ENCODE peak calls at places on chromosome 13, in ten cellular contexts. S is HT-29; R is NCI-H82; O is memory B cell; N is NCI-H1092; A is endothelial cell; J is Right ventricle myocardium superior; X is stimulated activated CD8-positive, alpha-beta memory T cell treated with anti-CD3 and anti-CD28 coated beads, Interleukin-2, amount 100 ng/mL, for 48 hours; G is ELR; E is tibial artery. U is an unnamed sample.
A peak's percentile ranks its signal among the peaks of the same experiment; 100 is the strongest.

GRCh38 chr13:31476266-31476665 is 263.1 kb upstream of the RXFP2 start:
- DNase-seq in S (no peak), R (no peak), O (no peak), N (no peak), A (no peak), J (no peak), X (no peak), G (peak; percentile 25), E (no peak), U (peak; percentile 62)

GRCh38 chr13:102394158-102395053 is 7.4 kb downstream of the FGF14 start:
- DNase-seq in S (no peak), R (peak; percentile 98), O (peak; percentile 92), N (peak; percentile 98), A (peak; percentile 95), J (peak; percentile 96), X (peak; percentile 91), G (peak; percentile 70), E (peak; percentile 89), U (peak; percentile 40)

GRCh38 chr13:42728507-42729180 is 52.7 kb upstream of the FAM216B start:
- DNase-seq in S (no peak), R (no peak), O (no peak), N (no peak), A (no peak), J (no peak), X (no peak), G (peak; percentile 11), E (no peak), U (no peak)

GRCh38 chr13:44303681-44304432 is 69.8 kb upstream of the SERP2 start:
- DNase-seq in S (no peak), R (no peak), O (no peak), N (peak; percentile 53), A (no peak), J (peak; percentile 78), X (no peak), G (no peak), E (peak; percentile 58), U (no peak)

GRCh38 chr13:98033277-98034247 is 80.1 kb downstream of the IPO5 start:
- DNase-seq in S (peak; percentile 83), R (peak; percentile 76), O (no peak), N (no peak), A (peak; percentile 52), J (no peak), X (no peak), G (peak; percentile 73), E (no peak), U (peak; percentile 50)

GRCh38 chr13:109858319-109858718 is 71.9 kb upstream of the IRS2 start:
- DNase-seq in S (no peak), R (no peak), O (no peak), N (no peak), A (no peak), J (no peak), X (no peak), G (peak; percentile 26), E (no peak), U (no peak)

GRCh38 chr13:99307648-99308339 is 595 bp upstream of the GPR183 start:
- DNase-seq in S (no peak), R (no peak), O (no peak), N (no peak), A (no peak), J (no peak), X (peak; percentile 43), G (peak; percentile 91), E (peak; percentile 40), U (no peak)

GRCh38 chr13:110216403-110217041 is 90.4 kb downstream of the COL4A1 start:
- DNase-seq in S (no peak), R (no peak), O (no peak), N (no peak), A (no peak), J (no peak), X (no peak), G (no peak), E (no peak), U (peak; percentile 74)

GRCh38 chr13:74047925-74048324 is 86.3 kb downstream of the KLF12 start:
- DNase-seq in S (peak; percentile 64), R (no peak), O (no peak), N (no peak), A (no peak), J (no peak), X (no peak), G (peak; percentile 21), E (no peak), U (no peak)

GRCh38 chr13:112525306-112525945 is 62.5 kb downstream of the TUBGCP3 start:
- DNase-seq in S (no peak), R (no peak), O (no peak), N (no peak), A (no peak), J (no peak), X (no peak), G (peak; percentile 53), E (no peak), U (no peak)

GRCh38 chr13:24270639-24271131 is 38.7 kb upstream of the C1QTNF9 start:
- DNase-seq in S (no peak), R (no peak), O (peak; percentile 41), N (no peak), A (no peak), J (peak; percentile 77), X (no peak), G (peak; percentile 46), E (peak; percentile 78), U (no peak)

GRCh38 chr13:20230913-20231838 is 943 bp downstream of the GJB6 start:
- DNase-seq in S (no peak), R (no peak), O (no peak), N (no peak), A (no peak), J (no peak), X (no peak), G (peak; percentile 2), E (no peak), U (no peak)

GRCh38 chr13:107231941-107232340 is 664.0 kb upstream of the ARGLU1 start:
- DNase-seq in S (no peak), R (no peak), O (no peak), N (peak; percentile 68), A (no peak), J (no peak), X (no peak), G (no peak), E (no peak), U (no peak)

GRCh38 chr13:70366720-70367119 is 258.5 kb upstream of the KLHL1 start:
- DNase-seq in S (no peak), R (no peak), O (no peak), N (no peak), A (no peak), J (no peak), X (no peak), G (no peak), E (no peak), U (no peak)

GRCh38 chr13:49248433-49249002 is 793 bp downstream of the CDADC1 start:
- DNase-seq in S (peak; percentile 36), R (peak; percentile 65), O (no peak), N (no peak), A (no peak), J (no peak), X (no peak), G (no peak), E (peak; percentile 27), U (peak; percentile 6)

GRCh38 chr13:27043013-27043412 is 128.6 kb downstream of the USP12 start:
- DNase-seq in S (peak; percentile 94), R (no peak), O (no peak), N (no peak), A (no peak), J (no peak), X (no peak), G (peak; percentile 98), E (peak; percentile 39), U (peak; percentile 94)

GRCh38 chr13:28761586-28761985 is 42.8 kb upstream of the SLC46A3 start:
- DNase-seq in S (no peak), R (no peak), O (no peak), N (no peak), A (no peak), J (no peak), X (no peak), G (peak; percentile 29), E (no peak), U (no peak)

GRCh38 chr13:100230813-100231575 is 142.1 kb downstream of the PCCA start:
- DNase-seq in S (no peak), R (peak; percentile 11), O (no peak), N (no peak), A (no peak), J (no peak), X (no peak), G (no peak), E (no peak), U (no peak)

GRCh38 chr13:113759525-113760137 is 605 bp downstream of the TMEM255B start:
- DNase-seq in S (peak; percentile 16), R (no peak), O (no peak), N (no peak), A (peak; percentile 72), J (no peak), X (no peak), G (peak; percentile 35), E (peak; percentile 43), U (no peak)

GRCh38 chr13:94330552-94331071 is 148.9 kb downstream of the DCT start:
- DNase-seq in S (no peak), R (no peak), O (no peak), N (no peak), A (no peak), J (no peak), X (no peak), G (no peak), E (no peak), U (no peak)

GRCh38 chr13:99215466-99215865 is 14.8 kb downstream of the UBAC2 start:
- DNase-seq in S (no peak), R (no peak), O (no peak), N (no peak), A (no peak), J (no peak), X (no peak), G (no peak), E (no peak), U (no peak)

U was measured in astrocyte of the cerebellum.